ENCODE peak calls at places on chromosome 16, in five cellular contexts. P is esophagus squamous epithelium, V is AG04450, H is thoracic aorta, Z is GM23338. Q is an unnamed sample.

GRCh38 chr16:28112908-28113307 is 49.4 kb upstream of the GSG1L start:
- DNase-seq in P (no peak), V (no peak), H (no peak), Z (no peak), Q (no peak)

GRCh38 chr16:27365142-27366089 is 36.6 kb upstream of the IL21R start:
- DNase-seq in P (no peak), V (peak), H (no peak), Z (no peak), Q (no peak)

GRCh38 chr16:8848939-8849391 is 19.8 kb downstream of the CARHSP1 start:
- DNase-seq in P (no peak), V (no peak), H (no peak), Z (no peak), Q (no peak)

GRCh38 chr16:84143784-84144199 is 1.2 kb downstream of the HSDL1 start:
- DNase-seq in P (no peak), V (no peak), H (no peak), Z (peak), Q (no peak)

GRCh38 chr16:47503936-47504335 is 42.8 kb downstream of the PHKB start:
- DNase-seq in P (no peak), V (peak), H (no peak), Z (no peak), Q (no peak)

GRCh38 chr16:1903845-1904820 is 14.1 kb downstream of the HS3ST6 start:
- DNase-seq in P (no peak), V (no peak), H (no peak), Z (no peak), Q (no peak)

GRCh38 chr16:9013508-9013864 is 49.8 kb upstream of the USP7 start:
- DNase-seq in P (no peak), V (no peak), H (no peak), Z (no peak), Q (no peak)

GRCh38 chr16:87140211-87141200 is 176.7 kb downstream of the C16orf95 start:
- DNase-seq in P (no peak), V (no peak), H (no peak), Z (no peak), Q (no peak)

GRCh38 chr16:47779201-47780016 is 318.3 kb downstream of the PHKB start:
- DNase-seq in P (no peak), V (no peak), H (no peak), Z (no peak), Q (peak)

GRCh38 chr16:3878610-3879009 is 1.9 kb downstream of the CREBBP start:
- DNase-seq in P (no peak), V (no peak), H (no peak), Z (no peak), Q (no peak)

GRCh38 chr16:22425036-22425801 is 50.8 kb upstream of the CDR2 start:
- DNase-seq in P (no peak), V (no peak), H (no peak), Z (no peak), Q (no peak)

GRCh38 chr16:83134638-83135037 is 507.9 kb downstream of the CDH13 start:
- DNase-seq in P (no peak), V (no peak), H (no peak), Z (no peak), Q (no peak)

GRCh38 chr16:85528528-85529387 is 84.4 kb upstream of the GSE1 start:
- DNase-seq in P (no peak), V (no peak), H (no peak), Z (peak), Q (no peak)

GRCh38 chr16:22189473-22190168 is 16.5 kb upstream of the EEF2K start:
- DNase-seq in P (peak), V (no peak), H (no peak), Z (peak), Q (no peak)

GRCh38 chr16:528111-529011 is 849 bp downstream of the CAPN15 start:
- DNase-seq in P (no peak), V (no peak), H (peak), Z (peak), Q (no peak)

GRCh38 chr16:59552164-59552563 is 818.0 kb upstream of the GOT2 start:
- DNase-seq in P (no peak), V (no peak), H (no peak), Z (peak), Q (no peak)

GRCh38 chr16:31200821-31201510 is 1.6 kb downstream of the PYCARD start:
- DNase-seq in P (no peak), V (no peak), H (no peak), Z (no peak), Q (no peak)

GRCh38 chr16:80993293-80993691 is 13.4 kb downstream of the CMC2 start:
- DNase-seq in P (no peak), V (peak), H (no peak), Z (no peak), Q (no peak)

GRCh38 chr16:71360378-71360777 is 1.9 kb downstream of the CALB2 start:
- DNase-seq in P (no peak), V (peak), H (no peak), Z (no peak), Q (no peak)

GRCh38 chr16:21001262-21001661 is 100.7 kb downstream of the LYRM1 start:
- DNase-seq in P (no peak), V (no peak), H (no peak), Z (peak), Q (no peak)

GRCh38 chr16:78756189-78756661 is 656.8 kb downstream of the WWOX start:
- DNase-seq in P (no peak), V (no peak), H (no peak), Z (no peak), Q (no peak)

GRCh38 chr16:80317132-80318098 is 223.4 kb upstream of the DYNLRB2 start:
- DNase-seq in P (no peak), V (no peak), H (no peak), Z (peak), Q (no peak)

GRCh38 chr16:86261379-86261778 is 248.9 kb upstream of the FOXF1 start:
- DNase-seq in P (no peak), V (no peak), H (no peak), Z (no peak), Q (no peak)

GRCh38 chr16:86929149-86929871 is 351.0 kb downstream of the FOXL1 start:
- DNase-seq in P (no peak), V (peak), H (peak), Z (no peak), Q (no peak)

GRCh38 chr16:86354641-86355040 is 155.7 kb upstream of the FOXF1 start:
- DNase-seq in P (no peak), V (no peak), H (no peak), Z (no peak), Q (no peak)

GRCh38 chr16:35173295-35173694 is 1713.9 kb downstream of the TP53TG3F start:
- DNase-seq in P (no peak), V (no peak), H (no peak), Z (no peak), Q (no peak)

GRCh38 chr16:14015948-14016347 is 55.2 kb upstream of the MRTFB start:
- DNase-seq in P (no peak), V (peak), H (no peak), Z (no peak), Q (no peak)

GRCh38 chr16:4426021-4426684 is 485 bp downstream of the DNAJA3 start:
- DNase-seq in P (no peak), V (no peak), H (no peak), Z (peak), Q (no peak)

GRCh38 chr16:4160663-4161436 is 44.6 kb upstream of the ADCY9 start:
- DNase-seq in P (no peak), V (no peak), H (no peak), Z (no peak), Q (no peak)

GRCh38 chr16:80171746-80172145 is 369.0 kb upstream of the DYNLRB2 start:
- DNase-seq in P (no peak), V (no peak), H (no peak), Z (no peak), Q (no peak)

GRCh38 chr16:89921131-89921698 is 1.9 kb upstream of the TUBB3 start:
- DNase-seq in P (no peak), V (no peak), H (no peak), Z (peak), Q (no peak)

GRCh38 chr16:62010186-62010585 is 26.1 kb downstream of the CDH8 start:
- DNase-seq in P (no peak), V (no peak), H (no peak), Z (no peak), Q (no peak)

GRCh38 chr16:70399951-70400350 is 38.9 kb downstream of the ST3GAL2 start:
- DNase-seq in P (no peak), V (no peak), H (no peak), Z (no peak), Q (no peak)

GRCh38 chr16:66578596-66579531 is at the start of gene CMTM2:
- DNase-seq in P (no peak), V (no peak), H (no peak), Z (peak), Q (no peak)

GRCh38 chr16:66581246-66581952 is 2.1 kb downstream of the CMTM2 start:
- DNase-seq in P (no peak), V (no peak), H (no peak), Z (no peak), Q (no peak)

GRCh38 chr16:66585477-66586239 is 6.4 kb downstream of the CMTM2 start:
- DNase-seq in P (no peak), V (no peak), H (no peak), Z (no peak), Q (no peak)

GRCh38 chr16:66576306-66576705 is 3.0 kb upstream of the CMTM2 start:
- DNase-seq in P (no peak), V (no peak), H (no peak), Z (no peak), Q (no peak)

DNA sequence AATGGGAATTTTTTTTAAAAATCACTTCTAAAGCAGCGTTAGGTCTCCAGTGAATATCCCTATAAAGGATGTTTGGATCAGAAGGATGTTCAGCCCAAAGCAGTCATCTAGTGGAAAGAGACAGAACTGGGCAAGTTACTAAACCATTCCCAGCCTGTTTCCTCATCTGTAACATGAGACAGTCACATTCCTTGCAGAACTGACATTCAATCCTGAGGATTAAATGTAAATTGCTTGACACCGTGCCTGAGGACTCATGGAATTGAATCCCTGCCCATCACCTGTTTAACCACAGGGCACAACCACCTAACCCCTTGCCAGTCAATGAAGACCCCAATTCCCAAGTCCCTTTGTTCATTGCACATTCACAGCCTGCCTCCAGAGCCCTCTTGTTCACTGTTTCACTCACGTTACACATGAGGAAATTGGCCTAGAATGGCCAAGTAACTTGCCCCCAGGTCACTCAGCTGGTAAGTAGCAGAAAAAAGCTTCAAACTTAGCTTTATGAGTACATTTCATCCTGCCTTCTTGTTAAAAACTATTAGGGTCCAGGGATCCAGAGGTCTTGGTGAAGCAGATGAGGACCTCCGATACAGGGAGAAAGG is 1.4 kb downstream of the CMTM2 start:
- DNase-seq in P (no peak), V (peak), H (no peak), Z (peak), Q (no peak)
- TF ChIP-seq CTCF in P (no peak), V (peak), H (no peak), Z (no peak), Q (no peak)

DNA sequence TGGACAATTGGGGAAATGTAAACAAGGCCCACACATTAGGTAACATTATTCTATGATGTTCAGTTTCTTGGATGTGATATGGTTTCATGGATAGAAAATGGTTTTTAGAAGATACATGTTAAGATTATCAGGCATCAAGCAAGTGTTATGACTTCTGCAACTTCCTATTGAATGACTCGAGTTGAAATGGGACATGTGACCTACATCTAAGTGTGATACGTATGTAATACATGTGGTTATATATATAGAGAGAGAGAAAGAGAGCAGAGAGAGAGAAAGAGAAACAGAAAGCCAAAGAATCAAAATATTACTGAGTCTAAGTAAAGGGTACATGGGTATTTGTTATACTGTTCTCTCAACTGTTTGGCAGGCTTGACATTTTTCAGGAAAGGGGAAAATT is 1.7 kb downstream of the TMEM170A start:
- DNase-seq in P (no peak), V (no peak), H (no peak), Z (no peak), Q (no peak)
- H3K4me3 ChIP-seq in P (no peak), V (peak), H (peak), Z (peak), Q (peak)

GRCh38 chr16:49951568-49952195 is 73.3 kb upstream of the CNEP1R1 start:
- DNase-seq in P (no peak), V (no peak), H (no peak), Z (peak), Q (no peak)
- TF ChIP-seq CTCF in P (no peak), V (no peak), H (no peak), Z (no peak), Q (no peak)

DNA sequence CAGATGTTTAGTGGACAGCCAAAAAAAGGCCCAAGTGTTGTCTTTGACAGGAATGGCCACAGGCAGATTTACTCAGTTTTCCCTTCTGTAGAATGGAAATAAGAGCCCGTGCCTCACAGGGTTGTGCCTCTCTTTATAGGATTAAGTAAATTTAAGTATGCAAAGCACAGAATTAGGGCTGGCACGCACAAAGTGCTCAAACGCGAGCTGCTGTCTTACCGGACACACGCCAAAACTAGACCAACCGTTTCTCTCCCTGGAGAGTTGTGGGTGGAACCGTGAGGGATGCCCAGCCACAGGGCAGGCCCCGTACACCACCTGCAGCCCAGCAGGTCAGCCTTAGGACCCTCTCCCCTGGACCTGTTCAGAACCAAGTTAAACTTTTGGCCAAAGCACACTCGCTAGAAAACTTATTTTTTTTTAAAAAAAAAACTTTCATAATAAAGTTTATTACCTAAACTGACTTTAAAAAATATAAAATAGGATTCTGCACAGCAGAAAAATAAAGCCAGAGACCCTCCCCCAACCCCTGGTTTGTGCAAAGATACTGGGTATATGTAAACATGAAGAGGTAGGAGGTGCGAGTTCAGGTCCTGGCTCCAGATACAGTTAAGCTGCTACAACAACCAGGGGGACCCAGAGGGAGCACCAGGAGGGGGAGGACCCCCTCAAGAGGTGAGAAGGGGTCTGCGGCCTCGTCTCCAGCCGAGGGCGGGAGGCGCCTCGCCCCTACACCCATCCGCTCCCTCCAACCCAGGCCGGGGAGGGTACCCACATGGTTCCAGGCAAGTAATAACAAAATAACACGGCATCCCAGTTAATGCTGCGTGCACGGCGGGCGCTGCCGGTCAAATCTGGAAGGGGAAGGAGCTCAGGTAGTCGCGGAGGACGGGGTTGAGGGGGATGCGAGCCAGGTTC is 1.8 kb downstream of the SOCS1 start:
- DNase-seq in P (no peak), V (no peak), H (no peak), Z (no peak), Q (no peak)
- H3K4me3 ChIP-seq in P (peak), V (peak), H (peak), Z (peak), Q (peak)

GRCh38 chr16:56909484-56910113 is 22.3 kb upstream of the HERPUD1 start:
- DNase-seq in P (no peak), V (no peak), H (no peak), Z (no peak), Q (no peak)
- TF ChIP-seq CTCF in P (no peak), V (no peak), H (no peak), Z (no peak), Q (no peak)

GRCh38 chr16:67884684-67885083 is at the start of gene NRN1L:
- DNase-seq in P (no peak), V (peak), H (peak), Z (peak), Q (no peak)
- H3K4me3 ChIP-seq in P (no peak), V (no peak), H (peak), Z (peak), Q (no peak)

DNA sequence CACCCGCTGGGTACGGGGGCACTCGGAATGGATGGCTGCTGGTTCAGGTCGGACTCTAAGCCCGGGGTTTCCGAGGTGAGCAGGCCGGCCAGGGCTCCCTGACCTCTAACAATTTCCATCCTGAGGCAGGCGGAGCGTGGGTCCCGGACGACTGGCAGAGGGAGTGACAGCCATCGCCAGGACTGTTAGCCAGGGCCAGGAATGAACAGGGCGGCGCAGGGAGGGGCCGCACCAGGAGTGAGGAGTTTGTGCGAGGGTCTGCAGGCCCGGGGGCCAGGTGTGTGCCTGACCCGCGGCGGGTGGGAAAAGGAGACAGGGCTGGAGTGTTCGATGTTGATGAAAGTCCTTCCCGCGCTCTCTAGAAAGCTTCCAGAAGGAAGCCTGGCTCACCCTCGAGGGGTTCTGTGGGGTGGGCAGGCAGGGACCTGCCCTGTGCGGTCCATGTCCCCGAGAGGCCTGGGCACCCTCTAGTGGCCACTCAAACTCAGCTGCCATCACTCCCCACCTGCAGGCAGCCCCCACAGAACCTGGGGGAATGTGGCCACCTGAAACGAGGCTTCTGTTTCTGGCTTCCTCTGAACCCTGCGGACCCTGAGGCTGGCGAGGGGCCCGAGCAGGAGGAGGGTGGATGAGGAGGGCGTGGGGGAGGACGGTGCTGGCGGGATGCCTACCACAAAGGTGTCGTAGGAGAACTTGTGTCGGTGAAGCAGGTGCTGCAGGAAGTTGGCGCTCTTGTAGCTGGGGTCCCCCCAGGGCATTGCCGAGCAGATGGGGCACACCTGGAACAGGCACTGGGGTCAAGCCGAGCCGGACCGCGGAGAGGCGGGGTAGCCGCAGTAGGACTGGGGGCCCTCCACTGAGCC is 8.1 kb downstream of the RNF166 start:
- DNase-seq in P (no peak), V (no peak), H (no peak), Z (peak), Q (no peak)
- TF ChIP-seq CTCF in P (no peak), V (peak), H (no peak), Z (peak), Q (peak)

GRCh38 chr16:12320298-12320706 is 343.8 kb downstream of the SNX29 start:
- DNase-seq in P (no peak), V (peak), H (no peak), Z (no peak), Q (no peak)
- H3K4me3 ChIP-seq in P (no peak), V (no peak), H (no peak), Z (no peak), Q (no peak)

DNA sequence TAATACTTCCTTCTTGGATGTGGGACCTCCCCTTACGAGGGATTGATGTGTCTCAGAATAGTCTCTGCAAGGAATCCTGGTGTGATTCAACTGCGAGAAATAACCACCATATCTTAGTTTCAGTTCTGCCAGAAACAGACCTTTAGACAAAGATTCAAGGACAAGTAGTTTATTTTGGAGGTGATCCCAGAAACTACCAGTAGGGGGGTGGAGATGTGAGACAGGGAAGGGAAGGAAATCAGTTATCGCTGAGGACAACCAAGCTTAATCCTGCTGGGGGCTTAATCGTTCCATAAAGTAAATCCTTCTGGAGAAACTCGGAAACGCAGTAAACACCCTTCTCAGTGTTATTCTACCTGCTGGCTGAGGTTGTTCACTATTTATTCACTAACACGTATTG is 5.0 kb upstream of the SDR42E1 start:
- DNase-seq in P (no peak), V (no peak), H (no peak), Z (peak), Q (no peak)
- TF ChIP-seq CTCF in P (peak), V (peak), H (no peak), Z (peak), Q (peak)

Q was measured in GM12864.